ENCODE peak calls at places on chromosomes 1 and 21, in seven cellular contexts. One of them, this sample, is unnamed.

GRCh38 chr1:110602466-110602865 is 3.7 kb downstream of the KCNA2 start:
- DNase-seq in neural progenitor cell: no peak
- DNase-seq in GM23248: no peak
- DNase-seq in fibroblast of lung: no peak
- DNase-seq in MM.1S: no peak
- DNase-seq in PC-3: no peak
- DNase-seq in HepG2: no peak
- DNase-seq in this sample: no peak

GRCh38 chr1:38436006-38436405 is 389.4 kb upstream of the POU3F1 start:
- DNase-seq in neural progenitor cell: no peak
- DNase-seq in GM23248: no peak
- DNase-seq in fibroblast of lung: no peak
- DNase-seq in MM.1S: no peak
- DNase-seq in PC-3: no peak
- DNase-seq in HepG2: no peak
- DNase-seq in this sample: no peak

GRCh38 chr1:118785246-118785645 is 202.9 kb downstream of the TBX15 start:
- DNase-seq in neural progenitor cell: peak; percentile 4
- DNase-seq in GM23248: peak; percentile 30
- DNase-seq in fibroblast of lung: peak; percentile 1
- DNase-seq in MM.1S: peak; percentile 16
- DNase-seq in PC-3: peak; percentile 46
- DNase-seq in HepG2: no peak
- DNase-seq in this sample: peak; percentile 73

GRCh38 chr1:196355206-196355786 is 252.9 kb downstream of the KCNT2 start:
- DNase-seq in neural progenitor cell: no peak
- DNase-seq in GM23248: peak; percentile 52
- DNase-seq in fibroblast of lung: peak; percentile 24
- DNase-seq in MM.1S: peak; percentile 25
- DNase-seq in PC-3: peak; percentile 33
- DNase-seq in HepG2: peak; percentile 3
- DNase-seq in this sample: peak; percentile 3

GRCh38 chr1:45585496-45586075 is 1.7 kb downstream of the NASP start:
- DNase-seq in neural progenitor cell: no peak
- DNase-seq in GM23248: no peak
- DNase-seq in fibroblast of lung: no peak
- DNase-seq in MM.1S: no peak
- DNase-seq in PC-3: no peak
- DNase-seq in HepG2: no peak
- DNase-seq in this sample: no peak

GRCh38 chr21:44899768-44900558 is 20.7 kb downstream of the ITGB2 start:
- DNase-seq in neural progenitor cell: no peak
- DNase-seq in GM23248: no peak
- DNase-seq in fibroblast of lung: no peak
- DNase-seq in MM.1S: no peak
- DNase-seq in PC-3: no peak
- DNase-seq in HepG2: no peak
- DNase-seq in this sample: no peak

GRCh38 chr1:33147997-33148314 is 33.9 kb downstream of the TRIM62 start:
- DNase-seq in neural progenitor cell: peak; percentile 54
- DNase-seq in GM23248: peak; percentile 50
- DNase-seq in fibroblast of lung: no peak
- DNase-seq in MM.1S: no peak
- DNase-seq in PC-3: peak; percentile 45
- DNase-seq in HepG2: peak; percentile 19
- DNase-seq in this sample: peak; percentile 50

GRCh38 chr1:26915204-26915842 is 1.5 kb upstream of the NR0B2 start:
- DNase-seq in neural progenitor cell: no peak
- DNase-seq in GM23248: peak; percentile 38
- DNase-seq in fibroblast of lung: no peak
- DNase-seq in MM.1S: no peak
- DNase-seq in PC-3: no peak
- DNase-seq in HepG2: peak; percentile 56
- DNase-seq in this sample: no peak

GRCh38 chr1:228666686-228667085 is 68.6 kb upstream of the RHOU start:
- DNase-seq in neural progenitor cell: no peak
- DNase-seq in GM23248: no peak
- DNase-seq in fibroblast of lung: no peak
- DNase-seq in MM.1S: no peak
- DNase-seq in PC-3: no peak
- DNase-seq in HepG2: no peak
- DNase-seq in this sample: no peak

GRCh38 chr1:48947761-48948537 is 171.3 kb upstream of the BEND5 start:
- DNase-seq in neural progenitor cell: no peak
- DNase-seq in GM23248: peak; percentile 53
- DNase-seq in fibroblast of lung: peak; percentile 28
- DNase-seq in MM.1S: peak; percentile 71
- DNase-seq in PC-3: no peak
- DNase-seq in HepG2: no peak
- DNase-seq in this sample: no peak

GRCh38 chr1:9716404-9717192 is 65.1 kb downstream of the PIK3CD start:
- DNase-seq in neural progenitor cell: no peak
- DNase-seq in GM23248: no peak
- DNase-seq in fibroblast of lung: no peak
- DNase-seq in MM.1S: no peak
- DNase-seq in PC-3: no peak
- DNase-seq in HepG2: no peak
- DNase-seq in this sample: no peak

GRCh38 chr1:227192163-227192562 is 126.1 kb downstream of the CDC42BPA start:
- DNase-seq in neural progenitor cell: no peak
- DNase-seq in GM23248: peak; percentile 97
- DNase-seq in fibroblast of lung: peak; percentile 95
- DNase-seq in MM.1S: peak; percentile 99
- DNase-seq in PC-3: peak; percentile 99
- DNase-seq in HepG2: no peak
- DNase-seq in this sample: no peak

GRCh38 chr1:1118011-1118892 is 2.4 kb upstream of the C1orf159 start:
- DNase-seq in neural progenitor cell: no peak
- DNase-seq in GM23248: no peak
- DNase-seq in fibroblast of lung: no peak
- DNase-seq in MM.1S: no peak
- DNase-seq in PC-3: no peak
- DNase-seq in HepG2: no peak
- DNase-seq in this sample: no peak

GRCh38 chr1:183432548-183432875 is 14.3 kb upstream of the NMNAT2 start:
- DNase-seq in neural progenitor cell: no peak
- DNase-seq in GM23248: peak; percentile 7
- DNase-seq in fibroblast of lung: no peak
- DNase-seq in MM.1S: no peak
- DNase-seq in PC-3: peak; percentile 84
- DNase-seq in HepG2: no peak
- DNase-seq in this sample: no peak

GRCh38 chr1:162908780-162909179 is 47.8 kb upstream of the CCDC190 start:
- DNase-seq in neural progenitor cell: no peak
- DNase-seq in GM23248: peak; percentile 92
- DNase-seq in fibroblast of lung: peak; percentile 90
- DNase-seq in MM.1S: no peak
- DNase-seq in PC-3: peak; percentile 93
- DNase-seq in HepG2: no peak
- DNase-seq in this sample: no peak

GRCh38 chr1:40829631-40830245 is 32.4 kb downstream of the CITED4 start:
- DNase-seq in neural progenitor cell: no peak
- DNase-seq in GM23248: no peak
- DNase-seq in fibroblast of lung: no peak
- DNase-seq in MM.1S: no peak
- DNase-seq in PC-3: no peak
- DNase-seq in HepG2: no peak
- DNase-seq in this sample: no peak

GRCh38 chr1:162368451-162368850 is 8.2 kb downstream of the SPATA46 start:
- DNase-seq in neural progenitor cell: no peak
- DNase-seq in GM23248: no peak
- DNase-seq in fibroblast of lung: no peak
- DNase-seq in MM.1S: no peak
- DNase-seq in PC-3: no peak
- DNase-seq in HepG2: no peak
- DNase-seq in this sample: no peak

GRCh38 chr1:241387216-241387615 is 30.2 kb upstream of the RGS7 start:
- DNase-seq in neural progenitor cell: no peak
- DNase-seq in GM23248: no peak
- DNase-seq in fibroblast of lung: no peak
- DNase-seq in MM.1S: no peak
- DNase-seq in PC-3: peak; percentile 32
- DNase-seq in HepG2: no peak
- DNase-seq in this sample: no peak

GRCh38 chr1:11485191-11485590 is 6.2 kb downstream of the DISP3 start:
- DNase-seq in neural progenitor cell: no peak
- DNase-seq in GM23248: no peak
- DNase-seq in fibroblast of lung: no peak
- DNase-seq in MM.1S: no peak
- DNase-seq in PC-3: no peak
- DNase-seq in HepG2: no peak
- DNase-seq in this sample: no peak

GRCh38 chr1:27626031-27626935 is 8.7 kb downstream of the FGR start:
- DNase-seq in neural progenitor cell: no peak
- DNase-seq in GM23248: no peak
- DNase-seq in fibroblast of lung: no peak
- DNase-seq in MM.1S: no peak
- DNase-seq in PC-3: no peak
- DNase-seq in HepG2: no peak
- DNase-seq in this sample: no peak

GRCh38 chr1:18631496-18632217 is 1.0 kb downstream of the PAX7 start:
- DNase-seq in neural progenitor cell: peak; percentile 74
- DNase-seq in GM23248: no peak
- DNase-seq in fibroblast of lung: no peak
- DNase-seq in MM.1S: no peak
- DNase-seq in PC-3: no peak
- DNase-seq in HepG2: no peak
- DNase-seq in this sample: no peak

GRCh38 chr1:18629659-18630510 is 761 bp upstream of the PAX7 start:
- DNase-seq in neural progenitor cell: peak; percentile 62
- DNase-seq in GM23248: no peak
- DNase-seq in fibroblast of lung: no peak
- DNase-seq in MM.1S: no peak
- DNase-seq in PC-3: no peak
- DNase-seq in HepG2: no peak
- DNase-seq in this sample: no peak

GRCh38 chr1:18630511-18631495 is at the start of gene PAX7:
- DNase-seq in neural progenitor cell: peak; percentile 84
- DNase-seq in GM23248: no peak
- DNase-seq in fibroblast of lung: no peak
- DNase-seq in MM.1S: no peak
- DNase-seq in PC-3: no peak
- DNase-seq in HepG2: no peak
- DNase-seq in this sample: peak; percentile 67

GRCh38 chr1:18632218-18632588 is 1.6 kb downstream of the PAX7 start:
- DNase-seq in neural progenitor cell: peak; percentile 66
- DNase-seq in GM23248: no peak
- DNase-seq in fibroblast of lung: no peak
- DNase-seq in MM.1S: no peak
- DNase-seq in PC-3: no peak
- DNase-seq in HepG2: no peak
- DNase-seq in this sample: no peak

GRCh38 chr1:18628511-18628910 is 2.1 kb upstream of the PAX7 start:
- DNase-seq in neural progenitor cell: no peak
- DNase-seq in GM23248: no peak
- DNase-seq in fibroblast of lung: no peak
- DNase-seq in MM.1S: no peak
- DNase-seq in PC-3: no peak
- DNase-seq in HepG2: no peak
- DNase-seq in this sample: no peak
- TF ChIP-seq EZH2 in neural progenitor cell: no peak
- TF ChIP-seq EZH2 in GM23248: no peak
- TF ChIP-seq EZH2 in fibroblast of lung: no peak
- TF ChIP-seq EZH2 in MM.1S: no peak
- TF ChIP-seq EZH2 in PC-3: no peak
- TF ChIP-seq EZH2 in HepG2: no peak
- TF ChIP-seq EZH2 in this sample: no peak

DNA sequence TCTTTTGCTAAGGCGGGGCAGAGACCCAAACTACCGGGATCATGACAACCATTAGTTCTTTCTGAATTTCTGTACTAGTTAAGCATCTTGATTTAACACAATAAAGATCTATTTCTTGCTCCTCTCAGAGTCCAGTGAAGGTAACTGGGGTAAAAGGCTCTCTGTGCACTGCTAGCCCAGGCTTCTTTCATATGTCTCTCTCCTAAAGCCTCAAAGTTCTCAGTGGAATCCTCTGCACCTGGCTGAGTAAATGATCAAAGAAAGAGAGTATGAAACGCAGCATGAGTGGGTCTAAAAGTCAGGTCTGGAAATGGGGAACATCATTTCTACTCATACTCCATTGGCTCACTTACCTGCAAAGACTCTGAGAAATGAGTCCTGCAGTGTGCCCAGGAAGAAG is 418.4 kb downstream of the PTPRC start:
- DNase-seq in neural progenitor cell: no peak
- DNase-seq in GM23248: no peak
- DNase-seq in fibroblast of lung: no peak
- DNase-seq in MM.1S: no peak
- DNase-seq in PC-3: no peak
- DNase-seq in HepG2: no peak
- DNase-seq in this sample: no peak
- TF ChIP-seq EZH2 in neural progenitor cell: no peak
- TF ChIP-seq EZH2 in GM23248: no peak
- TF ChIP-seq EZH2 in fibroblast of lung: no peak
- TF ChIP-seq EZH2 in MM.1S: no peak
- TF ChIP-seq EZH2 in PC-3: no peak
- TF ChIP-seq EZH2 in HepG2: no peak
- TF ChIP-seq EZH2 in this sample: no peak

GRCh38 chr1:2229032-2229920 is 1.2 kb downstream of the SKI start:
- DNase-seq in neural progenitor cell: peak; percentile 78
- DNase-seq in GM23248: peak; percentile 81
- DNase-seq in fibroblast of lung: peak; percentile 67
- DNase-seq in MM.1S: peak; percentile 43
- DNase-seq in PC-3: peak; percentile 70
- DNase-seq in HepG2: no peak
- DNase-seq in this sample: peak; percentile 83
- TF ChIP-seq EZH2 in neural progenitor cell: no peak
- TF ChIP-seq EZH2 in GM23248: no peak
- TF ChIP-seq EZH2 in fibroblast of lung: no peak
- TF ChIP-seq EZH2 in MM.1S: no peak
- TF ChIP-seq EZH2 in PC-3: no peak
- TF ChIP-seq EZH2 in HepG2: no peak
- TF ChIP-seq EZH2 in this sample: no peak

GRCh38 chr1:77170687-77171086 is 48.5 kb downstream of the PIGK start:
- DNase-seq in neural progenitor cell: no peak
- DNase-seq in GM23248: peak; percentile 67
- DNase-seq in fibroblast of lung: peak; percentile 67
- DNase-seq in MM.1S: no peak
- DNase-seq in PC-3: no peak
- DNase-seq in HepG2: no peak
- DNase-seq in this sample: no peak

GRCh38 chr1:77179632-77180031 is 39.6 kb downstream of the PIGK start:
- DNase-seq in neural progenitor cell: no peak
- DNase-seq in GM23248: no peak
- DNase-seq in fibroblast of lung: no peak
- DNase-seq in MM.1S: no peak
- DNase-seq in PC-3: peak; percentile 4
- DNase-seq in HepG2: no peak
- DNase-seq in this sample: no peak

DNA sequence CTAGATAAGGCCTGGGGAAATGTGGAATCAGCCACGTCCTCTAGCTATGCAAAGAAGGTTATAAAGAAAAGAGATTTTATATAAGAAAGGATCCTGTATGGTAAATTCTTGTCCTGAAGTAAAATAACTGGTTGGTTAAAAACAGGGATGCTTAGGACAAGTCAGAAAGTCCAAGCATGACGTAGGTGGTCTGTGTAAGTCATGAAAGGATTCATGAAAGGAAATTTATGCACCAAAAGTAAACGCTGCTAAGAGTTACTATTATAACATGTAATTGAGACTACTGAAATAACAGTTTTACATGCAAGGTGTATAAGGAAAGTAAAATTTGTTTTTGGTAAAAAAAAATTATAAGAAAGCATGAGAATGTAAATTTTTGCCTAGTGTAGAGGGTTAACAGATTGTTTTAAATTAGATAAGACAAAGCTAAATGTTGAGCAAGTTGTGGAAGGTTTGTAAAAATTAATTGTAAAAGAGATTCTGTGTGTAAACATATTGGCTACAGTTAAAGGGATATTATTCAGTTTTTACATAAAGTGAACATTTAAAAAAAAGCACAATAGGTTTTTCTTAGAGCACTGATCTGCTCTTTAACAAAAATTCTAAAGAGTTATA is 43.9 kb downstream of the PIGK start:
- DNase-seq in neural progenitor cell: peak; percentile 53
- DNase-seq in GM23248: peak; percentile 7
- DNase-seq in fibroblast of lung: peak; percentile 6
- DNase-seq in MM.1S: no peak
- DNase-seq in PC-3: peak; percentile 27
- DNase-seq in HepG2: no peak
- DNase-seq in this sample: peak; percentile 22
- TF ChIP-seq EZH2 in neural progenitor cell: no peak
- TF ChIP-seq EZH2 in GM23248: no peak
- TF ChIP-seq EZH2 in fibroblast of lung: no peak
- TF ChIP-seq EZH2 in MM.1S: no peak
- TF ChIP-seq EZH2 in PC-3: no peak
- TF ChIP-seq EZH2 in HepG2: no peak
- TF ChIP-seq EZH2 in this sample: no peak

This sample was measured in A673.